ENCODE peak calls at places on chromosomes 7 and 10, in seven cellular contexts. A is right atrium auricular region; P is activated naive CD4-positive, alpha-beta T cell treated with anti-CD3 and anti-CD28 coated beads for 36 hours; J is tibial nerve; T is HFFc6; Y is cardiac muscle cell; O is GM04504. M is an unnamed sample.

GRCh38 chr7:17523813-17524741 is 225.6 kb downstream of the AHR start:
- DNase-seq in P (no peak), A (no peak), J (no peak), Y (peak; percentile 92), T (peak; percentile 76), O (peak; percentile 66), M (peak; percentile 68)

GRCh38 chr7:125877251-125877650 is 947.6 kb upstream of the POT1 start:
- DNase-seq in T (no peak), A (no peak), P (no peak), O (no peak), J (no peak), Y (no peak), M (no peak)

GRCh38 chr7:148230341-148230740 is 360.2 kb upstream of the C7orf33 start:
- DNase-seq in O (no peak), T (no peak), J (no peak), P (no peak), A (no peak), Y (no peak), M (no peak)

GRCh38 chr10:48602401-48603135 is 2.3 kb downstream of the ARHGAP22 start:
- DNase-seq in J (no peak), Y (no peak), T (no peak), P (no peak), O (no peak), A (peak; percentile 59), M (no peak)

GRCh38 chr7:97973206-97973658 is 16.8 kb downstream of the OCM2 start:
- DNase-seq in O (no peak), T (no peak), A (no peak), J (no peak), P (no peak), Y (no peak), M (no peak)

GRCh38 chr10:60848126-60848525 is 69.8 kb downstream of the CDK1 start:
- DNase-seq in T (peak; percentile 22), O (peak; percentile 72), A (no peak), Y (peak; percentile 66), P (no peak), J (no peak), M (peak; percentile 53)

GRCh38 chr7:37352974-37353948 is 95.4 kb downstream of the ELMO1 start:
- DNase-seq in O (no peak), A (no peak), T (no peak), J (no peak), P (peak; percentile 90), Y (no peak), M (no peak)

GRCh38 chr7:127726481-127726880 is 74.5 kb downstream of the SND1 start:
- DNase-seq in P (no peak), Y (no peak), A (no peak), O (no peak), T (no peak), J (no peak), M (no peak)

GRCh38 chr7:115676080-115676479 is 354.5 kb downstream of the TFEC start:
- DNase-seq in J (no peak), T (no peak), O (no peak), Y (peak; percentile 64), A (no peak), P (peak; percentile 8), M (peak; percentile 56)

GRCh38 chr10:16310440-16310839 is 126.4 kb upstream of the PTER start:
- DNase-seq in Y (no peak), A (no peak), P (no peak), O (no peak), J (no peak), T (no peak), M (no peak)

GRCh38 chr10:3829193-3830050 is 44.4 kb upstream of the KLF6 start:
- DNase-seq in P (no peak), A (no peak), O (no peak), Y (no peak), J (no peak), T (no peak), M (no peak)

GRCh38 chr10:89942217-89942616 is 240.8 kb downstream of the KIF20B start:
- DNase-seq in P (no peak), J (no peak), T (no peak), O (no peak), Y (no peak), A (no peak), M (no peak)

GRCh38 chr10:32237644-32238345 is 109.2 kb downstream of the EPC1 start:
- DNase-seq in O (peak; percentile 48), P (no peak), A (no peak), Y (peak; percentile 23), J (no peak), T (peak; percentile 65), M (peak; percentile 30)

GRCh38 chr10:23065549-23065948 is 29.8 kb upstream of the MSRB2 start:
- DNase-seq in A (peak; percentile 92), P (no peak), Y (peak; percentile 89), T (peak; percentile 72), O (peak; percentile 68), J (peak; percentile 42), M (peak; percentile 53)

GRCh38 chr10:62231805-62232204 is 36.8 kb downstream of the RTKN2 start:
- DNase-seq in A (no peak), T (no peak), J (no peak), O (no peak), P (no peak), Y (no peak), M (no peak)

GRCh38 chr7:101680406-101681145 is 51.5 kb upstream of the MYL10 start:
- DNase-seq in J (no peak), O (no peak), T (no peak), P (no peak), A (no peak), Y (no peak), M (no peak)

GRCh38 chr10:72333111-72334012 is 21.4 kb downstream of the DNAJB12 start:
- DNase-seq in O (no peak), T (no peak), Y (no peak), A (no peak), P (peak; percentile 74), J (no peak), M (no peak)

GRCh38 chr7:100825215-100825671 is 2.1 kb downstream of the EPHB4 start:
- DNase-seq in J (no peak), T (no peak), A (no peak), Y (no peak), P (no peak), O (no peak), M (no peak)

GRCh38 chr7:131040467-131040932 is 287.2 kb upstream of the MKLN1 start:
- DNase-seq in T (peak; percentile 63), P (peak; percentile 75), J (peak; percentile 35), A (peak; percentile 59), O (no peak), Y (peak; percentile 83), M (peak; percentile 75)

GRCh38 chr7:26398436-26399308 is 107.0 kb downstream of the SNX10 start:
- DNase-seq in Y (peak; percentile 68), T (no peak), J (peak; percentile 17), P (peak; percentile 56), O (peak; percentile 21), A (no peak), M (no peak)

M was measured in brain microvascular endothelial cell.